ENCODE peak calls at places on chromosomes 1 and 21, in seven cellular contexts. R, O, U, W, G, X and E are unnamed samples.

GRCh38 chr1:50562106-50562505 is 138.9 kb upstream of the DMRTA2 start:
- DNase-seq in O (no peak), X (no peak), U (no peak), G (peak), W (no peak), R (no peak), E (peak)

GRCh38 chr1:233364695-233365539 is 37.4 kb downstream of the MAP3K21 start:
- DNase-seq in U (peak), R (no peak), X (peak), G (peak), O (no peak), W (peak), E (peak)

GRCh38 chr1:67683306-67683705 is 1.7 kb upstream of the GADD45A start:
- DNase-seq in U (peak), W (peak), R (no peak), G (peak), O (no peak), X (peak), E (peak)

GRCh38 chr1:67811816-67812215 is 21.5 kb downstream of the GNG12 start:
- DNase-seq in G (no peak), W (no peak), U (no peak), O (no peak), X (no peak), R (no peak), E (no peak)

GRCh38 chr1:97640677-97641076 is 280.2 kb downstream of the DPYD start:
- DNase-seq in U (no peak), G (no peak), O (no peak), W (no peak), R (no peak), X (peak), E (no peak)

GRCh38 chr1:186626533-186626932 is 53.7 kb downstream of the PTGS2 start:
- DNase-seq in G (no peak), R (no peak), O (no peak), U (no peak), X (no peak), W (no peak), E (no peak)

GRCh38 chr1:50667710-50668356 is 244.6 kb upstream of the DMRTA2 start:
- DNase-seq in R (no peak), X (peak), U (no peak), G (no peak), W (no peak), O (no peak), E (peak)

GRCh38 chr1:220378571-220379302 is 106.5 kb upstream of the RAB3GAP2 start:
- DNase-seq in X (no peak), R (no peak), G (no peak), U (no peak), O (no peak), W (no peak), E (no peak)

GRCh38 chr1:14538335-14538734 is 60.1 kb upstream of the KAZN start:
- DNase-seq in G (no peak), X (no peak), U (peak), O (no peak), W (no peak), R (no peak), E (no peak)

GRCh38 chr1:174032823-174033222 is 10.7 kb upstream of the RC3H1 start:
- DNase-seq in X (no peak), O (no peak), R (no peak), W (peak), G (no peak), U (no peak), E (no peak)

GRCh38 chr21:21712761-21713558 is 714.8 kb downstream of the NCAM2 start:
- DNase-seq in U (peak), R (no peak), G (peak), O (no peak), X (peak), W (no peak), E (peak)

GRCh38 chr21:14542638-14543037 is 3.5 kb downstream of the SAMSN1 start:
- DNase-seq in O (no peak), W (no peak), R (no peak), G (no peak), X (no peak), U (no peak), E (no peak)

GRCh38 chr1:214993419-214993818 is 89.1 kb upstream of the KCNK2 start:
- DNase-seq in X (peak), R (no peak), O (no peak), W (no peak), U (no peak), G (peak), E (peak)